ENCODE peak calls at places on chromosomes 4 and X, in four cellular contexts. H is GM13976, Z is ovary, W is mesothelial cell of epicardium. G is an unnamed sample.
A peak's percentile ranks its signal among the peaks of the same experiment; 100 is the strongest.

GRCh38 chrX:68694429-68695205 is 47.2 kb downstream of the STARD8 start:
- DNase-seq in Z (no peak), W (no peak), H (no peak), G (peak; percentile 26)

GRCh38 chr4:78439328-78439727 is 112.2 kb upstream of the ANXA3 start:
- DNase-seq in H (no peak), Z (no peak), W (no peak), G (no peak)

GRCh38 chrX:7586126-7586525 is 256.8 kb upstream of the VCX start:
- DNase-seq in W (no peak), H (peak; percentile 26), Z (no peak), G (no peak)

GRCh38 chr4:155496294-155496626 is 119.5 kb upstream of the MAP9 start:
- DNase-seq in H (no peak), Z (no peak), W (no peak), G (no peak)

GRCh38 chr4:128524311-128524710 is 236.7 kb upstream of the PGRMC2 start:
- DNase-seq in H (no peak), Z (no peak), W (no peak), G (no peak)

GRCh38 chr4:146654976-146655761 is 16.5 kb downstream of the POU4F2 start:
- DNase-seq in Z (no peak), W (no peak), H (peak; percentile 29), G (no peak)

GRCh38 chrX:14029039-14029424 is 660 bp downstream of the GEMIN8 start:
- DNase-seq in W (no peak), H (no peak), Z (no peak), G (no peak)

GRCh38 chr4:61397174-61397573 is 197.0 kb downstream of the ADGRL3 start:
- DNase-seq in Z (no peak), W (no peak), H (no peak), G (no peak)

GRCh38 chr4:10200869-10201268 is 84.3 kb upstream of the WDR1 start:
- DNase-seq in Z (no peak), H (no peak), W (no peak), G (no peak)

GRCh38 chrX:100263650-100264049 is 146.4 kb downstream of the PCDH19 start:
- DNase-seq in H (no peak), Z (no peak), W (no peak), G (no peak)

GRCh38 chr4:184722798-184723197 is 11.1 kb downstream of the CENPU start:
- DNase-seq in Z (no peak), H (no peak), W (no peak), G (no peak)

GRCh38 chr4:69038582-69038981 is 57.7 kb upstream of the UGT2B7 start:
- DNase-seq in H (no peak), W (no peak), Z (no peak), G (no peak)

GRCh38 chr4:38605794-38606586 is 58.0 kb upstream of the KLF3 start:
- DNase-seq in W (no peak), Z (no peak), H (no peak), G (no peak)

DNA sequence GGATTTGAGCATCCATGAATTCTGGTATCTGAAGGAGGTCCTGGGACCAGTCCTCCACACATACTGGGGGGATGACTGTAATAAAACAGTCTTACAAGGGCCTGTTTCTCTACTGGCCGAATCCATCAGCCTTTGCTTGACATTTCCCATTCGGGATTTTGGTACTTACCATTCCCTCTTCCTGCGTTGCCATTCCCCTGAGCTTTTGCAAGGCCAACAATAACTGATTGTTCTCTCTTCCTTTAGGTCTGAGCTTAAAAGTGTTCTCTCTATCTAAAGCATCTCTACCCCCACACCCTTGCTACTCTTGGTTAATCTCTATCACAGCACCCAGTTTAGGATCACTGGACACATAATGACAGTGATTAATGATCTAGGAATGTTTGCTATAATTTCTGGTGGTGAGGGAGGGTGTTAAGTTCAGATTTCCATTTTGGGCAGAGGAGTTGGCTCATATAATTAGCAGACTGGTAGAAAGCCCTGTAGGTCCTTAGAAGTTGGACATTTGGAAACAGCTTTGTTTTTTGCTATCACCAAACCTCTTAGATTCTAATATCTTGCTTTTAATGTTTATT is 29.4 kb downstream of the TMA16 start:
- DNase-seq in Z (no peak), H (no peak), W (no peak), G (no peak)
- TF ChIP-seq CTCF in Z (no peak), H (no peak), W (no peak), G (no peak)

GRCh38 chr4:144178414-144178813 is 37.9 kb upstream of the GYPA start:
- DNase-seq in W (no peak), Z (no peak), H (no peak), G (no peak)

GRCh38 chr4:144179152-144179739 is 38.7 kb upstream of the GYPA start:
- DNase-seq in Z (no peak), W (no peak), H (no peak), G (peak; percentile 3)

GRCh38 chr4:144176476-144176875 is 36.0 kb upstream of the GYPA start:
- DNase-seq in H (no peak), W (no peak), Z (no peak), G (no peak)

GRCh38 chr4:144171697-144172096 is 31.2 kb upstream of the GYPA start:
- DNase-seq in H (no peak), W (no peak), Z (no peak), G (no peak)

GRCh38 chr4:144174401-144175067 is 34.0 kb upstream of the GYPA start:
- DNase-seq in H (peak; percentile 49), W (no peak), Z (no peak), G (peak; percentile 28)
- TF ChIP-seq CTCF in H (peak; percentile 22), W (peak; percentile 72), Z (no peak), G (peak; percentile 66)

GRCh38 chr4:59135248-59135802 is 2025.1 kb upstream of the IGFBP7 start:
- DNase-seq in Z (no peak), H (no peak), W (no peak), G (no peak)
- TF ChIP-seq CTCF in Z (no peak), H (no peak), W (no peak), G (no peak)

DNA sequence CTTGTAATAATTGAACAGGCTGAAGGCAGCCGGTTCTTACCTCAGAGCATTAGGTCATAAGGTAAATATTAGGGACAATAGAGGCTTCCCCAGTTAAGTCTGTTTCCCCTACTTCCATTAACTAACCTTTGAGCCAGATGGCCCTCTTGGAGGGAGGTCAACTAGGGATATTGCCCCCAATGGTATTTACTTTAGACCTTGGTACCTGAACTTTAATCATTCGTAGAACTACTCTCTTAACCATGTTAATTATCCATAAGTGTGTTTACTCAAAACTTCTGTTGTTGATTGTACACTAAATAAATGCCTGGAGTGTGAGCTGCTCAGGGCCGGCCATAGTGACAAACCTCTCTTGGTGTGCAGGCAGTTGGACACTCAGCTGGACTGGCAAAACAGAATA is 1843.5 kb upstream of the AGA start:
- DNase-seq in W (no peak), H (no peak), Z (no peak), G (no peak)
- TF ChIP-seq CTCF in W (no peak), H (no peak), Z (no peak), G (no peak)

G was measured in activated CD8-positive, alpha-beta T cell treated with anti-CD3 and anti-CD28 coated beads for 36 hours.